ENCODE peak calls at places on chromosomes 6 and 20, in eight cellular contexts. E is AG10803, Y is neural progenitor cell, H is A549, V is LoVo, I is amniotic epithelial cell, Q is left cardiac atrium, C is EH. P is an unnamed sample.

GRCh38 chr6:66930559-66931290 is 1223.7 kb upstream of the EYS start:
- DNase-seq in E (peak), Y (no peak), H (no peak), V (no peak), I (peak), Q (no peak), C (no peak), P (no peak)

GRCh38 chr6:46734867-46735719 is at the start of gene PLA2G7:
- DNase-seq in E (no peak), Y (peak), H (peak), V (no peak), I (no peak), Q (no peak), C (peak), P (peak)

GRCh38 chr20:50415516-50416268 is 94.5 kb upstream of the PTPN1 start:
- DNase-seq in E (peak), Y (peak), H (peak), V (peak), I (peak), Q (peak), C (peak), P (no peak)

GRCh38 chr6:122770835-122771601 is 8.5 kb upstream of the FABP7 start:
- DNase-seq in E (no peak), Y (peak), H (no peak), V (peak), I (peak), Q (no peak), C (no peak), P (no peak)

GRCh38 chr6:2940010-2940850 is 31.1 kb downstream of the SERPINB6 start:
- DNase-seq in E (no peak), Y (no peak), H (no peak), V (no peak), I (no peak), Q (no peak), C (no peak), P (no peak)

GRCh38 chr6:157823001-157823522 is at the start of gene SNX9:
- DNase-seq in E (peak), Y (peak), H (peak), V (peak), I (peak), Q (peak), C (peak), P (no peak)

GRCh38 chr6:170205534-170206316 is 85.2 kb downstream of the DLL1 start:
- DNase-seq in E (no peak), Y (no peak), H (no peak), V (no peak), I (no peak), Q (no peak), C (no peak), P (no peak)

GRCh38 chr20:62581308-62581707 is 61.0 kb upstream of the SLCO4A1 start:
- DNase-seq in E (no peak), Y (no peak), H (no peak), V (no peak), I (no peak), Q (no peak), C (no peak), P (no peak)

GRCh38 chr6:29792123-29793035 is 35.2 kb upstream of the HLA-G start:
- DNase-seq in E (peak), Y (peak), H (peak), V (no peak), I (no peak), Q (peak), C (peak), P (no peak)

GRCh38 chr6:88870728-88871330 is 92.6 kb downstream of the RNGTT start:
- DNase-seq in E (peak), Y (peak), H (peak), V (peak), I (peak), Q (peak), C (peak), P (peak)

GRCh38 chr6:37366910-37367309 is 13.1 kb downstream of the RNF8 start:
- DNase-seq in E (no peak), Y (no peak), H (no peak), V (no peak), I (peak), Q (no peak), C (no peak), P (no peak)

GRCh38 chr6:139847322-139847797 is 472.9 kb upstream of the CITED2 start:
- DNase-seq in E (peak), Y (no peak), H (no peak), V (no peak), I (peak), Q (no peak), C (no peak), P (no peak)

GRCh38 chr6:111981441-111981840 is 72.5 kb upstream of the CCN6 start:
- DNase-seq in E (peak), Y (no peak), H (no peak), V (no peak), I (no peak), Q (no peak), C (no peak), P (no peak)

GRCh38 chr6:65708162-65708561 is 1.1 kb upstream of the EYS start:
- DNase-seq in E (no peak), Y (no peak), H (no peak), V (no peak), I (no peak), Q (no peak), C (no peak), P (no peak)

GRCh38 chr20:46270977-46271744 is 37.1 kb downstream of the CDH22 start:
- DNase-seq in E (no peak), Y (no peak), H (no peak), V (no peak), I (no peak), Q (no peak), C (no peak), P (no peak)

GRCh38 chr6:45677381-45677992 is 299.8 kb upstream of the SUPT3H start:
- DNase-seq in E (peak), Y (no peak), H (no peak), V (no peak), I (peak), Q (no peak), C (peak), P (peak)

GRCh38 chr20:36644713-36645109 is 1.3 kb downstream of the SLA2 start:
- DNase-seq in E (no peak), Y (no peak), H (no peak), V (no peak), I (no peak), Q (no peak), C (no peak), P (no peak)

GRCh38 chr20:57389695-57390603 is 1.2 kb upstream of the RBM38 start:
- DNase-seq in E (no peak), Y (peak), H (no peak), V (no peak), I (no peak), Q (no peak), C (no peak), P (no peak)

GRCh38 chr6:43506667-43507471 is 3.3 kb downstream of the LRRC73 start:
- DNase-seq in E (peak), Y (peak), H (peak), V (peak), I (peak), Q (peak), C (peak), P (peak)

GRCh38 chr6:145468534-145468933 is 266.8 kb downstream of the EPM2A start:
- DNase-seq in E (no peak), Y (no peak), H (no peak), V (no peak), I (no peak), Q (no peak), C (no peak), P (no peak)

GRCh38 chr6:16575655-16576054 is 185.6 kb downstream of the ATXN1 start:
- DNase-seq in E (no peak), Y (no peak), H (no peak), V (no peak), I (no peak), Q (no peak), C (no peak), P (no peak)